ENCODE peak calls at places on chromosomes 13 and 19, in five cellular contexts. P, Y, K, N and W are unnamed samples.
A peak's percentile ranks its signal among the peaks of the same experiment; 100 is the strongest.

GRCh38 chr13:44044544-44045178 is 165.0 kb downstream of the LACC1 start:
- DNase-seq in P (no peak), Y (peak; percentile 5), K (peak; percentile 76), N (no peak), W (no peak)

GRCh38 chr19:16078759-16079707 is 2.7 kb downstream of the TPM4 start:
- DNase-seq in P (peak; percentile 96), Y (peak; percentile 64), K (peak; percentile 99), N (peak; percentile 92), W (peak; percentile 97)

GRCh38 chr13:80180745-80181144 is 160.2 kb downstream of the SPRY2 start:
- DNase-seq in P (no peak), Y (no peak), K (no peak), N (no peak), W (no peak)

GRCh38 chr19:53883741-53884140 is 1.7 kb downstream of the PRKCG start:
- DNase-seq in P (no peak), Y (no peak), K (no peak), N (no peak), W (no peak)

GRCh38 chr19:10625003-10625761 is at the start of gene SLC44A2:
- DNase-seq in P (no peak), Y (peak; percentile 95), K (peak; percentile 95), N (no peak), W (peak; percentile 86)

GRCh38 chr13:52399708-52400107 is 6.3 kb downstream of the THSD1 start:
- DNase-seq in P (no peak), Y (no peak), K (no peak), N (no peak), W (peak; percentile 19)

GRCh38 chr13:98930014-98930625 is 47.7 kb downstream of the DOCK9 start:
- DNase-seq in P (no peak), Y (no peak), K (no peak), N (no peak), W (no peak)

GRCh38 chr13:66560189-66560588 is 669.9 kb downstream of the PCDH9 start:
- DNase-seq in P (no peak), Y (no peak), K (no peak), N (no peak), W (no peak)

GRCh38 chr19:49497047-49497789 is 984 bp downstream of the RPS11 start:
- DNase-seq in P (peak; percentile 62), Y (peak; percentile 55), K (peak; percentile 65), N (peak; percentile 86), W (peak; percentile 89)

GRCh38 chr19:343451-343931 is 1.1 kb downstream of the MIER2 start:
- DNase-seq in P (no peak), Y (peak; percentile 11), K (no peak), N (peak; percentile 27), W (peak; percentile 45)

GRCh38 chr19:23273022-23273593 is 22.9 kb upstream of the ZNF724 start:
- DNase-seq in P (peak; percentile 7), Y (no peak), K (no peak), N (peak; percentile 51), W (no peak)

GRCh38 chr19:46495789-46496099 is at the start of gene PNMA8B:
- DNase-seq in P (peak; percentile 21), Y (no peak), K (no peak), N (peak; percentile 87), W (peak; percentile 35)

GRCh38 chr19:33978286-33978685 is 181.6 kb downstream of the KCTD15 start:
- DNase-seq in P (no peak), Y (no peak), K (no peak), N (no peak), W (no peak)

GRCh38 chr13:30696278-30697176 is 38.8 kb upstream of the ALOX5AP start:
- DNase-seq in P (peak; percentile 55), Y (no peak), K (no peak), N (peak; percentile 17), W (peak; percentile 47)

GRCh38 chr13:31278874-31279273 is 79.1 kb downstream of the B3GLCT start:
- DNase-seq in P (no peak), Y (no peak), K (no peak), N (no peak), W (no peak)

GRCh38 chr13:86932935-86933334 is 738.2 kb upstream of the SLITRK5 start:
- DNase-seq in P (no peak), Y (no peak), K (no peak), N (no peak), W (no peak)

GRCh38 chr19:17215125-17215971 is at the start of gene USE1:
- DNase-seq in P (peak; percentile 89), Y (peak; percentile 85), K (peak; percentile 90), N (peak; percentile 95), W (peak; percentile 98)

GRCh38 chr19:19464339-19465098 is 50.8 kb downstream of the TSSK6 start:
- DNase-seq in P (no peak), Y (no peak), K (no peak), N (no peak), W (peak; percentile 71)

GRCh38 chr19:38391911-38392464 is 3.5 kb downstream of the SPRED3 start:
- DNase-seq in P (no peak), Y (no peak), K (no peak), N (no peak), W (no peak)

GRCh38 chr19:15298847-15299567 is 33.3 kb downstream of the BRD4 start:
- DNase-seq in P (no peak), Y (no peak), K (no peak), N (no peak), W (no peak)

GRCh38 chr13:27228131-27228530 is 23.2 kb upstream of the RPL21 start:
- DNase-seq in P (no peak), Y (no peak), K (no peak), N (peak; percentile 24), W (no peak)

GRCh38 chr19:35560677-35561076 is 2.8 kb downstream of the ATP4A start:
- DNase-seq in P (no peak), Y (no peak), K (no peak), N (no peak), W (no peak)

GRCh38 chr19:7868326-7868670 is 5.9 kb downstream of the PRR36 start:
- DNase-seq in P (no peak), Y (no peak), K (peak; percentile 67), N (no peak), W (peak; percentile 43)

GRCh38 chr19:48540110-48540509 is 11.9 kb upstream of the SULT2B1 start:
- DNase-seq in P (no peak), Y (no peak), K (no peak), N (no peak), W (peak; percentile 16)

DNA sequence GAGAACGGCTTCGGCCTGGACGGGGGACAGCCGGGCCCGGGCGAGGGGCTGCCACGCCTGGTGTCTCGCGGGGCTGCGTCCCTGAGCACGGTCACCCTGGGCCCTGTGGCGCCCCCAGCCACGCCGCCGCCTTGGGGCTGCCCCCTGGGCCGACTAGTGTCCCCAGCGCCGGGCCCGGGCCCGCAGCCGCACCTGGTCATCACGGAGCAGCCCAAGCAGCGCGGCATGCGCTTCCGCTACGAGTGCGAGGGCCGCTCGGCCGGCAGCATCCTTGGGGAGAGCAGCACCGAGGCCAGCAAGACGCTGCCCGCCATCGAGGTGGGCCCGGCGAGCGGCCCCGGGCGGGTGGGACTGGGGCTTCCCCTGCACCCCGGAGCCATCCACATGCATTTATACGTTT is 10.7 kb downstream of the RELB start:
- DNase-seq in P (no peak), Y (no peak), K (no peak), N (no peak), W (no peak)
- H3K4me1 ChIP-seq in P (peaks cover 12% of the 10 kb centered on the region), Y (no peaks in the 10 kb centered on the region), K (no peaks in the 10 kb centered on the region), N (peaks cover 72% of the 10 kb centered on the region), W (no peaks in the 10 kb centered on the region)

GRCh38 chr19:13931582-13932378 is 6.4 kb downstream of the PODNL1 start:
- DNase-seq in P (no peak), Y (no peak), K (no peak), N (no peak), W (no peak)
- H3K9me2 ChIP-seq in P (no peaks in the 10 kb centered on the region), Y (no peaks in the 10 kb centered on the region), K (no peaks in the 10 kb centered on the region), N (no peaks in the 10 kb centered on the region), W (no peaks in the 10 kb centered on the region)

GRCh38 chr13:40619479-40619814 is 47.0 kb downstream of the FOXO1 start:
- DNase-seq in P (no peak), Y (no peak), K (no peak), N (no peak), W (no peak)
- H3K4me1 ChIP-seq in P (no peaks in the 10 kb centered on the region), Y (peaks cover 22% of the 10 kb centered on the region), K (peaks cover 20% of the 10 kb centered on the region), N (peaks cover 41% of the 10 kb centered on the region), W (peaks cover 6% of the 10 kb centered on the region)

DNA sequence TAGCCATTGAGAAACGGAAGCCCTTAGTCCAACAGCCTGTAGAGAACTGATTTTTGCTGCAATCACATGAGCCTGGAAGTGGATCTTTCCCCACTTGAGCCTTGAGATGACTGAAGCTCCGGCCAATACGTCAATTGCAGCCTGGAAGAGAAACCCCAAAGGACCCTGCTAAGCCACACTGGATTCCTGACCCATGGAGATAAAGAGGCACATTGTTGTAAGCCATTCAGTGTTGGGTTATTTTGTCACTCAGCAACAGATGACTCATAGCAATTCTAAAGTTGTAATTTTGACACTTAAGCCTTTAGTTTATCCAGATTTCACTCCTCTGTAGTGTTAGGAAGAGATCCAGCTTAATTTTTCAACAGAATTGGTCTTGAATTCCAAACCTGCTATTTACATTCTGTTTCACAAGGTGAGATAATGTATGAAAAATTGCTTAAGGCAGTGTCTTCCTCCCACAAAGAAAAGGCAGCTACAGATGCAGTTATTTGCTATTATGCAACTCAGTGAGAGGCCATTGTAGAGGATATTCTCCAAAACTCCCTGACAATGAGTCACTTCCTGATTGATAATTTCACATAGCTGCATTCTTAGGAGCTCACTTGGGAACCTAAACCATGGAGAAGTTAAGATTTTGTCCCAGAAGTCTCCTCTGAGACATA is 59.4 kb upstream of the TSHZ3 start:
- DNase-seq in P (no peak), Y (no peak), K (peak; percentile 36), N (no peak), W (peak; percentile 90)
- H3K9me2 ChIP-seq in P (no peaks in the 10 kb centered on the region), Y (no peaks in the 10 kb centered on the region), K (no peaks in the 10 kb centered on the region), N (no peaks in the 10 kb centered on the region), W (no peaks in the 10 kb centered on the region)

GRCh38 chr19:4443966-4444764 is 13.4 kb downstream of the UBXN6 start:
- DNase-seq in P (no peak), Y (no peak), K (no peak), N (no peak), W (no peak)
- H3K4me1 ChIP-seq in P (no peaks in the 10 kb centered on the region), Y (no peaks in the 10 kb centered on the region), K (no peaks in the 10 kb centered on the region), N (peaks cover 8% of the 10 kb centered on the region), W (no peaks in the 10 kb centered on the region)

GRCh38 chr13:21133077-21133476 is 43.3 kb downstream of the SKA3 start:
- DNase-seq in P (no peak), Y (no peak), K (no peak), N (no peak), W (no peak)

GRCh38 chr13:21138561-21138960 is 37.8 kb downstream of the SKA3 start:
- DNase-seq in P (no peak), Y (no peak), K (no peak), N (no peak), W (no peak)

GRCh38 chr13:21130116-21130515 is 46.2 kb downstream of the SKA3 start:
- DNase-seq in P (no peak), Y (no peak), K (no peak), N (no peak), W (peak; percentile 55)

GRCh38 chr13:21137696-21138095 is 38.7 kb downstream of the SKA3 start:
- DNase-seq in P (no peak), Y (no peak), K (peak; percentile 60), N (no peak), W (peak; percentile 53)

DNA sequence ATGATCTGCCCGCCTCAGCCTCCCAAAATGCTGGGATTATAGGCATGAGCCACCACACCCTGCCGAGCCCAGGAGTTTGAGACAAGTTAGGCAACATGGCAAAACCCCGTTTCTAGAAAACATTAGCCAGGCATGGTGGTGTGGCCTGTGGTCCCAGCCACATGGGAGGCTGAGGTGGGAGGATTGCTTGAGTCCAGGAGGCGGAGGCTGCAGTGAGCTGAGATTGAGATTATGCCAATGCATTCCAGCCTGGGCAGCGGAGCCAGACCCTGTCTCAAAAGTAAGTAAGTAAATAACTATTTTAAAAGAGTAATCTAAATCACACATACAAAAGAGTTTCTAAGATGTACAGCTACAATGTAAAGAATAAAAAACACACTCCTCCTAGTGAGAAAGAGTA is 41.9 kb downstream of the SKA3 start:
- DNase-seq in P (no peak), Y (no peak), K (no peak), N (no peak), W (no peak)
- H3K9me2 ChIP-seq in P (no peaks in the 10 kb centered on the region), Y (no peaks in the 10 kb centered on the region), K (no peaks in the 10 kb centered on the region), N (no peaks in the 10 kb centered on the region), W (no peaks in the 10 kb centered on the region)

GRCh38 chr19:9149976-9150375 is 9.8 kb downstream of the ZNF317 start:
- DNase-seq in P (no peak), Y (no peak), K (peak; percentile 76), N (no peak), W (no peak)
- H3K4me1 ChIP-seq in P (no peaks in the 10 kb centered on the region), Y (no peaks in the 10 kb centered on the region), K (peaks cover 12% of the 10 kb centered on the region), N (no peaks in the 10 kb centered on the region), W (no peaks in the 10 kb centered on the region)